ENCODE peak calls at places on chromosome 21, in six cellular contexts. Y is glutamatergic neuron, I is ovary, X is heart right ventricle, A is pulmonary artery endothelial cell, U is putamen. Z is an unnamed sample.

GRCh38 chr21:25895565-25896205 is 160.9 kb downstream of the GABPA start:
- DNase-seq in Y (no peak), I (no peak), X (no peak), A (no peak), U (peak), Z (peak)

GRCh38 chr21:42707207-42707830 is 53.9 kb downstream of the PDE9A start:
- DNase-seq in Y (no peak), I (no peak), X (no peak), A (no peak), U (no peak), Z (no peak)

GRCh38 chr21:42580793-42581201 is 67.1 kb downstream of the SLC37A1 start:
- DNase-seq in Y (no peak), I (no peak), X (no peak), A (no peak), U (no peak), Z (no peak)

GRCh38 chr21:31265293-31265692 is 78.8 kb downstream of the TIAM1 start:
- DNase-seq in Y (no peak), I (no peak), X (peak), A (no peak), U (no peak), Z (no peak)

GRCh38 chr21:27802816-27803475 is 836.1 kb upstream of the ADAMTS5 start:
- DNase-seq in Y (peak), I (no peak), X (peak), A (no peak), U (peak), Z (no peak)

GRCh38 chr21:31732538-31732864 is 583 bp upstream of the SCAF4 start:
- DNase-seq in Y (no peak), I (no peak), X (no peak), A (no peak), U (no peak), Z (no peak)

GRCh38 chr21:39217356-39218081 is 34.3 kb upstream of the PSMG1 start:
- DNase-seq in Y (no peak), I (no peak), X (no peak), A (no peak), U (no peak), Z (no peak)

GRCh38 chr21:31915566-31915965 is 42.7 kb downstream of the HUNK start:
- DNase-seq in Y (no peak), I (no peak), X (no peak), A (no peak), U (no peak), Z (no peak)

GRCh38 chr21:31707499-31707898 is 24.4 kb downstream of the SCAF4 start:
- DNase-seq in Y (no peak), I (no peak), X (no peak), A (no peak), U (no peak), Z (no peak)

GRCh38 chr21:35333831-35334593 is 284.9 kb upstream of the RUNX1 start:
- DNase-seq in Y (no peak), I (no peak), X (no peak), A (no peak), U (no peak), Z (no peak)

GRCh38 chr21:43809853-43810504 is 20.6 kb downstream of the RRP1 start:
- DNase-seq in Y (no peak), I (no peak), X (no peak), A (no peak), U (no peak), Z (no peak)

GRCh38 chr21:44539991-44540666 is at the start of gene KRTAP10-1:
- DNase-seq in Y (no peak), I (peak), X (no peak), A (no peak), U (no peak), Z (no peak)

GRCh38 chr21:44547656-44548331 is 3.5 kb downstream of the KRTAP10-2 start:
- DNase-seq in Y (no peak), I (no peak), X (no peak), A (no peak), U (no peak), Z (no peak)

GRCh38 chr21:34073749-34074282 is 438 bp downstream of the MRPS6 start:
- DNase-seq in Y (peak), I (peak), X (no peak), A (no peak), U (peak), Z (no peak)

GRCh38 chr21:36610201-36610600 is 88.7 kb upstream of the SIM2 start:
- DNase-seq in Y (no peak), I (no peak), X (no peak), A (peak), U (no peak), Z (no peak)

GRCh38 chr21:39098696-39099111 is 84.5 kb downstream of the PSMG1 start:
- DNase-seq in Y (no peak), I (no peak), X (no peak), A (no peak), U (no peak), Z (no peak)

GRCh38 chr21:33543505-33544129 is 779 bp downstream of the SON start:
- DNase-seq in Y (peak), I (no peak), X (peak), A (peak), U (no peak), Z (peak)

GRCh38 chr21:32587651-32588050 is 2.3 kb upstream of the TCP10L start:
- DNase-seq in Y (no peak), I (no peak), X (no peak), A (no peak), U (no peak), Z (no peak)

Z was measured in fibroblast of the conjunctiva.